ENCODE peak calls at places on chromosomes 6 and 20, in four cellular contexts. Z is WTC11, K is SK-N-SH, B is K562. T is an unnamed sample.

GRCh38 chr6:87755697-87756671 is 54.0 kb upstream of the AKIRIN2 start:
- DNase-seq in Z (no peak), K (no peak), B (peak), T (no peak)

GRCh38 chr20:46814366-46815232 is 80.0 kb upstream of the EYA2 start:
- DNase-seq in K (no peak), Z (peak), B (no peak), T (no peak)

GRCh38 chr6:25485820-25486559 is 166.0 kb upstream of the SCGN start:
- DNase-seq in K (peak), B (peak), Z (no peak), T (no peak)

GRCh38 chr6:37170273-37171140 is 555 bp downstream of the PIM1 start:
- DNase-seq in Z (peak), B (no peak), K (peak), T (no peak)

GRCh38 chr6:53347250-53347920 is 1.4 kb downstream of the ELOVL5 start:
- DNase-seq in Z (no peak), B (peak), K (no peak), T (no peak)

GRCh38 chr6:30122515-30122914 is 9.6 kb upstream of the TRIM31 start:
- DNase-seq in B (no peak), K (no peak), Z (no peak), T (no peak)

GRCh38 chr20:47370850-47371782 is 14.6 kb upstream of the ZMYND8 start:
- DNase-seq in K (no peak), B (peak), Z (peak), T (no peak)

GRCh38 chr20:13793001-13793400 is 8.2 kb downstream of the NDUFAF5 start:
- DNase-seq in B (no peak), K (no peak), Z (no peak), T (no peak)

GRCh38 chr6:168865-169455 is 123.3 kb upstream of the DUSP22 start:
- DNase-seq in B (peak), Z (no peak), K (peak), T (no peak)

GRCh38 chr6:96236471-96236870 is 220.7 kb downstream of the FUT9 start:
- DNase-seq in K (no peak), B (no peak), Z (no peak), T (no peak)

DNA sequence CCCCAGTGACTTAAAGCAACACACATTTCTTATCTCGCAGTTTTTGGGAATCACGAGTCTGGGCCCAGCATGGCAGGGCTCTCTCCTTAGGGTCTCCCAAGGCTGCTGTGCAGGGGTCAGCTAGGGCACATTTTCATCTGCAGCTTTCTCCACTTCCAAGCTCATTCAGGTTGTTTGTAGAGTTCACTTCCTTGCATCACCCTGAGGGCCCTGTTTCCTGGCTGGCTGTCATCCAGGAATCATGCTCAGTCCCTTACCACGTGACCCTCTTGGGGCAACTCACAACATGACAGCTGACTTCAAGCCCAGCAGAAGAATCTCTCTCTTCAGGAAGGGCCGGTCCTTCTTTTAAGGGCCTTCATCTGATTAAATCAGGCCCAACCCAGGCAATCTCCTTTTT is 21.3 kb downstream of the SNAP25 start:
- DNase-seq in Z (no peak), B (peak), K (no peak), T (no peak)
- TF ChIP-seq TEAD4 in Z (no peak), B (no peak), K (no peak), T (no peak)

GRCh38 chr6:148269386-148269785 is 73.3 kb upstream of the SASH1 start:
- DNase-seq in Z (no peak), K (no peak), B (no peak), T (no peak)

GRCh38 chr6:148274809-148275208 is 67.8 kb upstream of the SASH1 start:
- DNase-seq in K (no peak), B (no peak), Z (no peak), T (no peak)

GRCh38 chr6:148272084-148272483 is 70.6 kb upstream of the SASH1 start:
- DNase-seq in B (no peak), Z (no peak), K (no peak), T (no peak)

GRCh38 chr6:148273962-148274752 is 68.5 kb upstream of the SASH1 start:
- DNase-seq in B (no peak), K (no peak), Z (no peak), T (no peak)

DNA sequence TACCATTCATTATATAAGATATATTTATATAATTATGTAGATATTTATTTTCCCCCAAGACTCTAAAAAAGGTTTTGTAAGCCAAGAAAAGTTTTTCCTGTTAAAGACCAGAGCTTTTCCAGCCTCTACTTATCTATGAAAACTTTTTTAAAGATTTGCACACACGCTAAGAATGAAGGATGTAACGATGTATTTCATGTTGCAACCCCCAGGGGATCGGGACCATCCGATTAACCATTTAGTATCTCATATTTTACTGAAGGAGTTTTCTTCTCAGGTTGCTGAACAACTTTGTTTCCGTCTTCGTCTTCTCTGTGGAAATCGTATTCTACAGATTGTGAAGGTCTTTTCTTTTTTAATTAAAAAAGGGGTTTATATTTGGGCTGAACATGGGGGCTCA is 70.0 kb upstream of the SASH1 start:
- DNase-seq in Z (no peak), B (no peak), K (no peak), T (no peak)
- TF ChIP-seq TEAD4 in Z (no peak), B (no peak), K (no peak), T (no peak)

GRCh38 chr6:100344761-100345160 is 120.0 kb downstream of the SIM1 start:
- DNase-seq in B (no peak), Z (no peak), K (no peak), T (no peak)

GRCh38 chr6:100347901-100348550 is 116.7 kb downstream of the SIM1 start:
- DNase-seq in K (no peak), Z (no peak), B (no peak), T (no peak)

GRCh38 chr6:100344321-100344720 is 120.4 kb downstream of the SIM1 start:
- DNase-seq in B (no peak), K (no peak), Z (no peak), T (no peak)

GRCh38 chr6:100346203-100346602 is 118.5 kb downstream of the SIM1 start:
- DNase-seq in Z (no peak), B (no peak), K (no peak), T (no peak)

GRCh38 chr6:100346828-100347227 is 117.9 kb downstream of the SIM1 start:
- DNase-seq in K (no peak), Z (no peak), B (no peak), T (no peak)
- TF ChIP-seq TEAD4 in K (no peak), Z (no peak), B (no peak), T (no peak)

GRCh38 chr20:59819496-59820203 is 113.8 kb downstream of the SYCP2 start:
- DNase-seq in B (no peak), Z (no peak), K (peak), T (no peak)
- TF ChIP-seq TEAD4 in B (no peak), Z (no peak), K (no peak), T (no peak)

DNA sequence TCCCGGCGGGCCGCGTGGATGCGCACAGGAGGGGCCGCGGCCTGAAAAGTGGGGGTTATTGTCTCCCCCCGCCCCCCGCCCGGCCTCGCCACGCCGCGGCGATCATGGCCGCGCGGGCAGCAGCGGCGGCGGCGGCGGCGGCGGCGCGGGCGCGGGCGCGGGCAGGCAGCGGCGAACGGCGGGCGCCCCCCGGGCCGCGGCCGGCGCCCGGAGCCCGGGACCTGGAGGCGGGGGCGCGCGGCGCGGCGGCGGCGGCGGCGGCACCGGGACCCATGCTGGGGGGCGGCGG is 343 bp downstream of the ARID1B start:
- DNase-seq in K (peak), Z (no peak), B (no peak), T (no peak)
- TF ChIP-seq TEAD4 in K (no peak), Z (no peak), B (no peak), T (no peak)

GRCh38 chr6:128725271-128726233 is 157.4 kb upstream of the LAMA2 start:
- DNase-seq in K (peak), B (peak), Z (no peak), T (no peak)
- TF ChIP-seq TEAD4 in K (no peak), B (no peak), Z (no peak), T (no peak)

GRCh38 chr6:56370591-56371198 is 123.3 kb upstream of the COL21A1 start:
- DNase-seq in K (peak), Z (no peak), B (no peak), T (no peak)
- TF ChIP-seq TEAD4 in K (peak), Z (no peak), B (no peak), T (no peak)